ENCODE peak calls at places on chromosome 3, in seven cellular contexts. One of them, this sample, is unnamed.

GRCh38 chr3:13125092-13126015 is 52.1 kb upstream of the IQSEC1 start:
- DNase-seq in psoas muscle: no peak
- DNase-seq in neuronal stem cell: no peak
- DNase-seq in brain microvascular endothelial cell: no peak
- DNase-seq in lower leg skin: no peak
- DNase-seq in pancreas: peak; percentile 38
- DNase-seq in OCI-LY7: no peak
- DNase-seq in this sample: no peak

GRCh38 chr3:42655980-42656679 is 2.6 kb downstream of the ZBTB47 start:
- DNase-seq in psoas muscle: peak; percentile 58
- DNase-seq in neuronal stem cell: no peak
- DNase-seq in brain microvascular endothelial cell: peak; percentile 55
- DNase-seq in lower leg skin: peak; percentile 22
- DNase-seq in pancreas: peak; percentile 43
- DNase-seq in OCI-LY7: no peak
- DNase-seq in this sample: no peak

GRCh38 chr3:130576571-130577266 is 59.7 kb downstream of the COL6A6 start:
- DNase-seq in psoas muscle: no peak
- DNase-seq in neuronal stem cell: no peak
- DNase-seq in brain microvascular endothelial cell: peak; percentile 57
- DNase-seq in lower leg skin: no peak
- DNase-seq in pancreas: no peak
- DNase-seq in OCI-LY7: no peak
- DNase-seq in this sample: no peak

GRCh38 chr3:42118762-42119361 is 27.7 kb downstream of the TRAK1 start:
- DNase-seq in psoas muscle: no peak
- DNase-seq in neuronal stem cell: peak; percentile 18
- DNase-seq in brain microvascular endothelial cell: peak; percentile 52
- DNase-seq in lower leg skin: no peak
- DNase-seq in pancreas: no peak
- DNase-seq in OCI-LY7: peak; percentile 83
- DNase-seq in this sample: peak; percentile 83

GRCh38 chr3:125165189-125165947 is 47.2 kb downstream of the SLC12A8 start:
- DNase-seq in psoas muscle: peak; percentile 50
- DNase-seq in neuronal stem cell: no peak
- DNase-seq in brain microvascular endothelial cell: peak; percentile 48
- DNase-seq in lower leg skin: no peak
- DNase-seq in pancreas: no peak
- DNase-seq in OCI-LY7: peak; percentile 15
- DNase-seq in this sample: peak; percentile 75

GRCh38 chr3:122911901-122912300 is 115.7 kb downstream of the SEMA5B start:
- DNase-seq in psoas muscle: no peak
- DNase-seq in neuronal stem cell: no peak
- DNase-seq in brain microvascular endothelial cell: no peak
- DNase-seq in lower leg skin: no peak
- DNase-seq in pancreas: no peak
- DNase-seq in OCI-LY7: no peak
- DNase-seq in this sample: no peak

GRCh38 chr3:39990532-39990931 is 181.1 kb downstream of the MYRIP start:
- DNase-seq in psoas muscle: no peak
- DNase-seq in neuronal stem cell: peak; percentile 17
- DNase-seq in brain microvascular endothelial cell: peak; percentile 56
- DNase-seq in lower leg skin: no peak
- DNase-seq in pancreas: no peak
- DNase-seq in OCI-LY7: peak; percentile 56
- DNase-seq in this sample: peak; percentile 89

GRCh38 chr3:12752803-12753202 is 6.3 kb downstream of the TMEM40 start:
- DNase-seq in psoas muscle: no peak
- DNase-seq in neuronal stem cell: no peak
- DNase-seq in brain microvascular endothelial cell: no peak
- DNase-seq in lower leg skin: no peak
- DNase-seq in pancreas: no peak
- DNase-seq in OCI-LY7: peak; percentile 44
- DNase-seq in this sample: peak; percentile 69

GRCh38 chr3:105351821-105352220 is 14.9 kb upstream of the ALCAM start:
- DNase-seq in psoas muscle: no peak
- DNase-seq in neuronal stem cell: no peak
- DNase-seq in brain microvascular endothelial cell: no peak
- DNase-seq in lower leg skin: no peak
- DNase-seq in pancreas: no peak
- DNase-seq in OCI-LY7: no peak
- DNase-seq in this sample: no peak

GRCh38 chr3:197809356-197810020 is 18.4 kb downstream of the LRCH3 start:
- DNase-seq in psoas muscle: no peak
- DNase-seq in neuronal stem cell: no peak
- DNase-seq in brain microvascular endothelial cell: peak; percentile 44
- DNase-seq in lower leg skin: no peak
- DNase-seq in pancreas: no peak
- DNase-seq in OCI-LY7: no peak
- DNase-seq in this sample: no peak

GRCh38 chr3:177647876-177648275 is 450.6 kb upstream of the TBL1XR1 start:
- DNase-seq in psoas muscle: no peak
- DNase-seq in neuronal stem cell: no peak
- DNase-seq in brain microvascular endothelial cell: no peak
- DNase-seq in lower leg skin: no peak
- DNase-seq in pancreas: no peak
- DNase-seq in OCI-LY7: no peak
- DNase-seq in this sample: no peak

GRCh38 chr3:159082514-159082913 is 280.7 kb downstream of the MFSD1 start:
- DNase-seq in psoas muscle: no peak
- DNase-seq in neuronal stem cell: no peak
- DNase-seq in brain microvascular endothelial cell: peak; percentile 77
- DNase-seq in lower leg skin: no peak
- DNase-seq in pancreas: no peak
- DNase-seq in OCI-LY7: no peak
- DNase-seq in this sample: no peak

GRCh38 chr3:15633159-15633558 is 31.6 kb downstream of the BTD start:
- DNase-seq in psoas muscle: no peak
- DNase-seq in neuronal stem cell: no peak
- DNase-seq in brain microvascular endothelial cell: no peak
- DNase-seq in lower leg skin: no peak
- DNase-seq in pancreas: no peak
- DNase-seq in OCI-LY7: no peak
- DNase-seq in this sample: no peak

GRCh38 chr3:174737966-174738365 is 121.2 kb upstream of the NAALADL2 start:
- DNase-seq in psoas muscle: no peak
- DNase-seq in neuronal stem cell: no peak
- DNase-seq in brain microvascular endothelial cell: no peak
- DNase-seq in lower leg skin: no peak
- DNase-seq in pancreas: no peak
- DNase-seq in OCI-LY7: no peak
- DNase-seq in this sample: no peak

GRCh38 chr3:197750396-197750831 is 731 bp downstream of the FYTTD1 start:
- DNase-seq in psoas muscle: peak; percentile 70
- DNase-seq in neuronal stem cell: peak; percentile 43
- DNase-seq in brain microvascular endothelial cell: peak; percentile 67
- DNase-seq in lower leg skin: peak; percentile 47
- DNase-seq in pancreas: peak; percentile 82
- DNase-seq in OCI-LY7: peak; percentile 85
- DNase-seq in this sample: peak; percentile 91

GRCh38 chr3:100656945-100657344 is 47.5 kb downstream of the ADGRG7 start:
- DNase-seq in psoas muscle: no peak
- DNase-seq in neuronal stem cell: no peak
- DNase-seq in brain microvascular endothelial cell: no peak
- DNase-seq in lower leg skin: no peak
- DNase-seq in pancreas: no peak
- DNase-seq in OCI-LY7: no peak
- DNase-seq in this sample: no peak

GRCh38 chr3:141332436-141332835 is 35.9 kb upstream of the ZBTB38 start:
- DNase-seq in psoas muscle: no peak
- DNase-seq in neuronal stem cell: no peak
- DNase-seq in brain microvascular endothelial cell: no peak
- DNase-seq in lower leg skin: no peak
- DNase-seq in pancreas: no peak
- DNase-seq in OCI-LY7: no peak
- DNase-seq in this sample: no peak

GRCh38 chr3:141331370-141332318 is 36.7 kb upstream of the ZBTB38 start:
- DNase-seq in psoas muscle: peak; percentile 84
- DNase-seq in neuronal stem cell: no peak
- DNase-seq in brain microvascular endothelial cell: peak; percentile 100
- DNase-seq in lower leg skin: peak; percentile 77
- DNase-seq in pancreas: no peak
- DNase-seq in OCI-LY7: no peak
- DNase-seq in this sample: no peak

GRCh38 chr3:141328286-141329166 is 39.8 kb upstream of the ZBTB38 start:
- DNase-seq in psoas muscle: no peak
- DNase-seq in neuronal stem cell: no peak
- DNase-seq in brain microvascular endothelial cell: no peak
- DNase-seq in lower leg skin: no peak
- DNase-seq in pancreas: no peak
- DNase-seq in OCI-LY7: no peak
- DNase-seq in this sample: no peak

GRCh38 chr3:141330718-141331369 is 37.5 kb upstream of the ZBTB38 start:
- DNase-seq in psoas muscle: no peak
- DNase-seq in neuronal stem cell: no peak
- DNase-seq in brain microvascular endothelial cell: no peak
- DNase-seq in lower leg skin: no peak
- DNase-seq in pancreas: no peak
- DNase-seq in OCI-LY7: no peak
- DNase-seq in this sample: no peak

GRCh38 chr3:141330235-141330634 is 38.1 kb upstream of the ZBTB38 start:
- DNase-seq in psoas muscle: no peak
- DNase-seq in neuronal stem cell: no peak
- DNase-seq in brain microvascular endothelial cell: no peak
- DNase-seq in lower leg skin: no peak
- DNase-seq in pancreas: no peak
- DNase-seq in OCI-LY7: no peak
- DNase-seq in this sample: no peak
- H3K4me3 ChIP-seq in psoas muscle: no peak overlapping the region
- H3K4me3 ChIP-seq in neuronal stem cell: no peak overlapping the region
- H3K4me3 ChIP-seq in brain microvascular endothelial cell: no peak overlapping the region
- H3K4me3 ChIP-seq in lower leg skin: no peak overlapping the region
- H3K4me3 ChIP-seq in pancreas: no peak overlapping the region
- H3K4me3 ChIP-seq in OCI-LY7: no peak overlapping the region
- H3K4me3 ChIP-seq in this sample: no peak overlapping the region

GRCh38 chr3:114746502-114746901 is 400.6 kb downstream of the ZBTB20 start:
- DNase-seq in psoas muscle: no peak
- DNase-seq in neuronal stem cell: no peak
- DNase-seq in brain microvascular endothelial cell: no peak
- DNase-seq in lower leg skin: no peak
- DNase-seq in pancreas: no peak
- DNase-seq in OCI-LY7: no peak
- DNase-seq in this sample: no peak
- H3K4me3 ChIP-seq in psoas muscle: peak overlapping the region; percentile 37
- H3K4me3 ChIP-seq in neuronal stem cell: no peak overlapping the region
- H3K4me3 ChIP-seq in brain microvascular endothelial cell: no peak overlapping the region
- H3K4me3 ChIP-seq in lower leg skin: no peak overlapping the region
- H3K4me3 ChIP-seq in pancreas: no peak overlapping the region
- H3K4me3 ChIP-seq in OCI-LY7: no peak overlapping the region
- H3K4me3 ChIP-seq in this sample: no peak overlapping the region

GRCh38 chr3:6697285-6697684 is 163.6 kb upstream of the GRM7 start:
- DNase-seq in psoas muscle: no peak
- DNase-seq in neuronal stem cell: no peak
- DNase-seq in brain microvascular endothelial cell: no peak
- DNase-seq in lower leg skin: no peak
- DNase-seq in pancreas: no peak
- DNase-seq in OCI-LY7: no peak
- DNase-seq in this sample: no peak
- H3K4me3 ChIP-seq in psoas muscle: no peak overlapping the region
- H3K4me3 ChIP-seq in neuronal stem cell: no peak overlapping the region
- H3K4me3 ChIP-seq in brain microvascular endothelial cell: no peak overlapping the region
- H3K4me3 ChIP-seq in lower leg skin: no peak overlapping the region
- H3K4me3 ChIP-seq in pancreas: no peak overlapping the region
- H3K4me3 ChIP-seq in OCI-LY7: peak overlapping the region; percentile 1
- H3K4me3 ChIP-seq in this sample: no peak overlapping the region

DNA sequence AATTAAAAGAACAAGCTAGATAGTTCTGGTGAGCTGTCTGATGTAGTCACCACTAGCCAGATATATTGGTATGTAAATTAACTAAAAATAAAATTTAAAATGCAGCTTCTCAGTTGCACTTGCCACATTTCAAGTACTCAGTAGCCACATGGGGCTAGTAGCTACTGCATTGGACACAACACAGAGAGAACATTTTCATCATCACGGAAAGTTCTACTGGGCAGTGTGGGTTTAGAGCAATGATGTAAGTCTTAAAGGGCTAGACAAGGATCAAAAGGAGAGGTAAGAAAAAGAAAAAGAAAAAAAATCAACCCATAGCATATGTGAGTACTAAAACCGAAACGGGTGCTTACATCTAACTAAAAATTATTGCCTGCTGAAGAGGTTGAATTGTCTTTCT is 282.4 kb upstream of the LRRFIP2 start:
- DNase-seq in psoas muscle: no peak
- DNase-seq in neuronal stem cell: no peak
- DNase-seq in brain microvascular endothelial cell: no peak
- DNase-seq in lower leg skin: no peak
- DNase-seq in pancreas: no peak
- DNase-seq in OCI-LY7: no peak
- DNase-seq in this sample: no peak
- H3K4me3 ChIP-seq in psoas muscle: peak overlapping the region; percentile 42
- H3K4me3 ChIP-seq in neuronal stem cell: no peak overlapping the region
- H3K4me3 ChIP-seq in brain microvascular endothelial cell: no peak overlapping the region
- H3K4me3 ChIP-seq in lower leg skin: no peak overlapping the region
- H3K4me3 ChIP-seq in pancreas: no peak overlapping the region
- H3K4me3 ChIP-seq in OCI-LY7: no peak overlapping the region
- H3K4me3 ChIP-seq in this sample: no peak overlapping the region

DNA sequence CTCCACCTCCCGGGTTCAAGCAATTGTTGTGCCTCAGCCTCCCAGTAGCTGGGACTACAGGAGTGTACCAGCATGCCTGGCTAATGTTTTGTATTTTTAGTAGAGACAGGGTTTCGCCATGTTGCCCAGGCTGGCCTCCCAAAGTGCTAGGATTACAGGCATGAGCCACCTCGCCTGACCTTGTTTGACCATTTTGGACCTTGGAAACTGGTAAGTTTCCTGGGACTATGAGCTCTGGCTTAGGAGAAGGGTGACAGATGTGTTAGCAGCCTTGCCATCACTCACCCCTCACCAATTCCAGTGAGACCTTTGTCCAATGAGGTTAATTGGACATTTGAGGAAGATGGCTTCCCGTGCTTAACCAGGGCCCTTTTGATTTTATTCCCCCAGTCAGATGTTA is 19.9 kb downstream of the DNASE1L3 start:
- DNase-seq in psoas muscle: no peak
- DNase-seq in neuronal stem cell: no peak
- DNase-seq in brain microvascular endothelial cell: no peak
- DNase-seq in lower leg skin: no peak
- DNase-seq in pancreas: no peak
- DNase-seq in OCI-LY7: no peak
- DNase-seq in this sample: no peak
- H3K4me3 ChIP-seq in psoas muscle: no peak overlapping the region
- H3K4me3 ChIP-seq in neuronal stem cell: no peak overlapping the region
- H3K4me3 ChIP-seq in brain microvascular endothelial cell: no peak overlapping the region
- H3K4me3 ChIP-seq in lower leg skin: no peak overlapping the region
- H3K4me3 ChIP-seq in pancreas: no peak overlapping the region
- H3K4me3 ChIP-seq in OCI-LY7: no peak overlapping the region
- H3K4me3 ChIP-seq in this sample: no peak overlapping the region

GRCh38 chr3:114718071-114718896 is 424.5 kb downstream of the TIGIT start:
- DNase-seq in psoas muscle: no peak
- DNase-seq in neuronal stem cell: no peak
- DNase-seq in brain microvascular endothelial cell: no peak
- DNase-seq in lower leg skin: no peak
- DNase-seq in pancreas: no peak
- DNase-seq in OCI-LY7: no peak
- DNase-seq in this sample: no peak
- H3K4me3 ChIP-seq in psoas muscle: peak overlapping the region; percentile 13
- H3K4me3 ChIP-seq in neuronal stem cell: no peak overlapping the region
- H3K4me3 ChIP-seq in brain microvascular endothelial cell: no peak overlapping the region
- H3K4me3 ChIP-seq in lower leg skin: no peak overlapping the region
- H3K4me3 ChIP-seq in pancreas: peak overlapping the region; percentile 3
- H3K4me3 ChIP-seq in OCI-LY7: no peak overlapping the region
- H3K4me3 ChIP-seq in this sample: no peak overlapping the region

This sample was measured in Karpas-422.